ENCODE peak calls at places on chromosomes 12 and 14, in seven cellular contexts. One of them, this sample, is unnamed.
A peak's percentile ranks its signal among the peaks of the same experiment; 100 is the strongest.

GRCh38 chr12:92002195-92002649 is 143.4 kb downstream of the BTG1 start:
- DNase-seq in colonic mucosa: no peak
- DNase-seq in GM23338: no peak
- DNase-seq in fibroblast of lung: no peak
- DNase-seq in psoas muscle: no peak
- DNase-seq in thyroid gland: no peak
- DNase-seq in tibial nerve: no peak
- DNase-seq in this sample: no peak

GRCh38 chr12:89892426-89892825 is 183.8 kb upstream of the ATP2B1 start:
- DNase-seq in colonic mucosa: no peak
- DNase-seq in GM23338: no peak
- DNase-seq in fibroblast of lung: no peak
- DNase-seq in psoas muscle: no peak
- DNase-seq in thyroid gland: no peak
- DNase-seq in tibial nerve: no peak
- DNase-seq in this sample: no peak

GRCh38 chr12:121536929-121537813 is 43.7 kb downstream of the KDM2B start:
- DNase-seq in colonic mucosa: peak; percentile 84
- DNase-seq in GM23338: peak; percentile 75
- DNase-seq in fibroblast of lung: peak; percentile 70
- DNase-seq in psoas muscle: peak; percentile 94
- DNase-seq in thyroid gland: peak; percentile 98
- DNase-seq in tibial nerve: peak; percentile 73
- DNase-seq in this sample: peak; percentile 95

GRCh38 chr12:111412007-111412829 is 6.5 kb downstream of the SH2B3 start:
- DNase-seq in colonic mucosa: no peak
- DNase-seq in GM23338: peak; percentile 81
- DNase-seq in fibroblast of lung: no peak
- DNase-seq in psoas muscle: no peak
- DNase-seq in thyroid gland: peak; percentile 64
- DNase-seq in tibial nerve: no peak
- DNase-seq in this sample: no peak

GRCh38 chr14:76958975-76959710 is 69.4 kb downstream of the IRF2BPL start:
- DNase-seq in colonic mucosa: no peak
- DNase-seq in GM23338: no peak
- DNase-seq in fibroblast of lung: peak; percentile 49
- DNase-seq in psoas muscle: no peak
- DNase-seq in thyroid gland: peak; percentile 42
- DNase-seq in tibial nerve: no peak
- DNase-seq in this sample: no peak

GRCh38 chr14:105605501-105606304 is 79.3 kb downstream of the TMEM121 start:
- DNase-seq in colonic mucosa: peak; percentile 15
- DNase-seq in GM23338: no peak
- DNase-seq in fibroblast of lung: no peak
- DNase-seq in psoas muscle: peak; percentile 28
- DNase-seq in thyroid gland: no peak
- DNase-seq in tibial nerve: no peak
- DNase-seq in this sample: no peak

GRCh38 chr12:40645361-40645760 is 46.9 kb upstream of the CNTN1 start:
- DNase-seq in colonic mucosa: no peak
- DNase-seq in GM23338: no peak
- DNase-seq in fibroblast of lung: no peak
- DNase-seq in psoas muscle: no peak
- DNase-seq in thyroid gland: no peak
- DNase-seq in tibial nerve: no peak
- DNase-seq in this sample: no peak

GRCh38 chr14:94045563-94046345 is 19.6 kb downstream of the OTUB2 start:
- DNase-seq in colonic mucosa: no peak
- DNase-seq in GM23338: no peak
- DNase-seq in fibroblast of lung: no peak
- DNase-seq in psoas muscle: peak; percentile 5
- DNase-seq in thyroid gland: no peak
- DNase-seq in tibial nerve: no peak
- DNase-seq in this sample: no peak

GRCh38 chr14:104421401-104421821 is 158.2 kb upstream of the C14orf180 start:
- DNase-seq in colonic mucosa: no peak
- DNase-seq in GM23338: no peak
- DNase-seq in fibroblast of lung: no peak
- DNase-seq in psoas muscle: no peak
- DNase-seq in thyroid gland: no peak
- DNase-seq in tibial nerve: no peak
- DNase-seq in this sample: no peak

GRCh38 chr12:23751641-23752040 is 197.8 kb downstream of the SOX5 start:
- DNase-seq in colonic mucosa: no peak
- DNase-seq in GM23338: no peak
- DNase-seq in fibroblast of lung: no peak
- DNase-seq in psoas muscle: no peak
- DNase-seq in thyroid gland: no peak
- DNase-seq in tibial nerve: no peak
- DNase-seq in this sample: no peak

GRCh38 chr14:23147676-23148075 is 28.6 kb upstream of the CEBPE start:
- DNase-seq in colonic mucosa: no peak
- DNase-seq in GM23338: no peak
- DNase-seq in fibroblast of lung: peak; percentile 39
- DNase-seq in psoas muscle: no peak
- DNase-seq in thyroid gland: peak; percentile 55
- DNase-seq in tibial nerve: no peak
- DNase-seq in this sample: no peak

GRCh38 chr12:48788852-48789775 is at the start of gene ADCY6:
- DNase-seq in colonic mucosa: peak; percentile 86
- DNase-seq in GM23338: peak; percentile 94
- DNase-seq in fibroblast of lung: peak; percentile 77
- DNase-seq in psoas muscle: peak; percentile 87
- DNase-seq in thyroid gland: peak; percentile 87
- DNase-seq in tibial nerve: peak; percentile 58
- DNase-seq in this sample: peak; percentile 87

GRCh38 chr12:11688831-11689230 is 39.4 kb downstream of the ETV6 start:
- DNase-seq in colonic mucosa: no peak
- DNase-seq in GM23338: no peak
- DNase-seq in fibroblast of lung: peak; percentile 66
- DNase-seq in psoas muscle: no peak
- DNase-seq in thyroid gland: no peak
- DNase-seq in tibial nerve: no peak
- DNase-seq in this sample: no peak
- H3K4me1 ChIP-seq in colonic mucosa: peaks cover 14% of the 10 kb centered on the region
- H3K4me1 ChIP-seq in GM23338: peaks cover 5% of the 10 kb centered on the region
- H3K4me1 ChIP-seq in fibroblast of lung: no peaks in the 10 kb centered on the region
- H3K4me1 ChIP-seq in psoas muscle: peaks cover 17% of the 10 kb centered on the region
- H3K4me1 ChIP-seq in thyroid gland: peaks cover 29% of the 10 kb centered on the region
- H3K4me1 ChIP-seq in tibial nerve: no peaks in the 10 kb centered on the region
- H3K4me1 ChIP-seq in this sample: peaks cover 51% of the 10 kb centered on the region

DNA sequence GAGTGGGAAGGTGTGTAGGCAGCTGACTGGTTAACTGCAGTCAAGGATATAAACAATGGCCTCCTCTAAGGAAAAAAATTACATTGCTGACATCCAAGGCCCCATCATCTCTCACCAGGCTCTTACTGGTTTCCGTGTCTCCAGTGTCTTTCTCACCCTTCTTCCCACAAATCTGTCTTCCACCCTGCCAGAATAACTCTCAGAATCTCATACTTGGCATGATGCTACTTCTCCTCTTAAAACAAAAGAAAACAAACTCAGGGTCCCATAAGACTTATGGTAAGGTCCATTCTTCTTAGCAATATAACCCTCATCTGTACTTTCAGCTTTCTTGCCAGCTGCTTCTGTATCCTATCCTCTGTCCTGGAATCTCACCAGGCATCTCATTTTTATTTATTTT is 68.9 kb downstream of the SUSD6 start:
- DNase-seq in colonic mucosa: no peak
- DNase-seq in GM23338: no peak
- DNase-seq in fibroblast of lung: no peak
- DNase-seq in psoas muscle: no peak
- DNase-seq in thyroid gland: no peak
- DNase-seq in tibial nerve: no peak
- DNase-seq in this sample: no peak
- H3K4me1 ChIP-seq in colonic mucosa: no peaks in the 10 kb centered on the region
- H3K4me1 ChIP-seq in GM23338: no peaks in the 10 kb centered on the region
- H3K4me1 ChIP-seq in fibroblast of lung: no peaks in the 10 kb centered on the region
- H3K4me1 ChIP-seq in psoas muscle: peaks cover 41% of the 10 kb centered on the region
- H3K4me1 ChIP-seq in thyroid gland: peaks cover 54% of the 10 kb centered on the region
- H3K4me1 ChIP-seq in tibial nerve: no peaks in the 10 kb centered on the region
- H3K4me1 ChIP-seq in this sample: peaks cover 42% of the 10 kb centered on the region

DNA sequence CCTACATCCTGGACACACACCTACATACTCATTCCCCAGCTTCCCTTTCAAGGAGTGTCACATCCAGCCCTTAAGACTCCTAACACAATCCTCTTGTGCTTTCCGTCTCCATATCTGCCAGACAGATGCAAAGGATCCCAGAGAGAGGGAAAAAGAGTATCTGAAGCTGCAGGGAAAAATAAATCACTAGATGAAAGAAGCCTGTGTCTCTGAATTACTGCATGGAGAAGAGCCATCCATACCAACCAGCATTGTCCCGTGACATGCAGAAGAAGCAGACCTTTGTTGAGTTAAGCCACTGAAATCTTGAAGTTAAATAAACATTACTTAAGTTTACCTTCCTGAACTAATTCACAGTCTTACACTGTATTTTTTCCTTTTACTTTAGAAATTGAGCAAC is 54.6 kb downstream of the GTF2A1 start:
- DNase-seq in colonic mucosa: no peak
- DNase-seq in GM23338: no peak
- DNase-seq in fibroblast of lung: no peak
- DNase-seq in psoas muscle: no peak
- DNase-seq in thyroid gland: peak; percentile 22
- DNase-seq in tibial nerve: no peak
- DNase-seq in this sample: no peak
- H3K4me1 ChIP-seq in colonic mucosa: no peaks in the 10 kb centered on the region
- H3K4me1 ChIP-seq in GM23338: no peaks in the 10 kb centered on the region
- H3K4me1 ChIP-seq in fibroblast of lung: peaks cover 5% of the 10 kb centered on the region
- H3K4me1 ChIP-seq in psoas muscle: peaks cover 11% of the 10 kb centered on the region
- H3K4me1 ChIP-seq in thyroid gland: peaks cover 55% of the 10 kb centered on the region
- H3K4me1 ChIP-seq in tibial nerve: no peaks in the 10 kb centered on the region
- H3K4me1 ChIP-seq in this sample: peaks cover 22% of the 10 kb centered on the region

GRCh38 chr14:91326514-91326832 is 82.0 kb upstream of the GPR68 start:
- DNase-seq in colonic mucosa: no peak
- DNase-seq in GM23338: no peak
- DNase-seq in fibroblast of lung: no peak
- DNase-seq in psoas muscle: no peak
- DNase-seq in thyroid gland: no peak
- DNase-seq in tibial nerve: no peak
- DNase-seq in this sample: no peak

GRCh38 chr14:91323671-91324605 is 79.4 kb upstream of the GPR68 start:
- DNase-seq in colonic mucosa: peak; percentile 91
- DNase-seq in GM23338: peak; percentile 89
- DNase-seq in fibroblast of lung: peak; percentile 68
- DNase-seq in psoas muscle: peak; percentile 86
- DNase-seq in thyroid gland: peak; percentile 87
- DNase-seq in tibial nerve: peak; percentile 94
- DNase-seq in this sample: peak; percentile 92

GRCh38 chr14:91323031-91323430 is 78.5 kb upstream of the GPR68 start:
- DNase-seq in colonic mucosa: no peak
- DNase-seq in GM23338: no peak
- DNase-seq in fibroblast of lung: no peak
- DNase-seq in psoas muscle: no peak
- DNase-seq in thyroid gland: no peak
- DNase-seq in tibial nerve: no peak
- DNase-seq in this sample: no peak

GRCh38 chr14:91325211-91325610 is 80.7 kb upstream of the GPR68 start:
- DNase-seq in colonic mucosa: no peak
- DNase-seq in GM23338: no peak
- DNase-seq in fibroblast of lung: no peak
- DNase-seq in psoas muscle: no peak
- DNase-seq in thyroid gland: no peak
- DNase-seq in tibial nerve: no peak
- DNase-seq in this sample: no peak

DNA sequence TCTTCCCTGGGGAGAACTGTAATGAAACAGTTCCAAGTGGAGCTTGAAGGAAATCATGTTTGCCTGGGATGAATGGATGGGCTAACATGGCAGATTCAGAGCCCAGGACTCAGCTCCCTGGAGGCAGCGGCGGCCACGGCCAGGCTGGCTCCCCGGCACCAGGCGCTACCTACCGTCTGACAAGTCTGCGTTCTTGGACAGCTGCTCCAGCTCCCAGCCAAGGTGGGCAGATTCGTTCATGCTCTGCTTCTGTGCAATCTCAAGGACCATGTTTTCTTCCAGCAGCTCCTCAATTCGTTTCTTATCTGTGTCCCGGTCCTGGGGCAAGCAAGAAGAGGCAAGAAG is 80.1 kb upstream of the GPR68 start:
- DNase-seq in colonic mucosa: no peak
- DNase-seq in GM23338: no peak
- DNase-seq in fibroblast of lung: no peak
- DNase-seq in psoas muscle: no peak
- DNase-seq in thyroid gland: no peak
- DNase-seq in tibial nerve: no peak
- DNase-seq in this sample: no peak
- H3K4me1 ChIP-seq in colonic mucosa: no peaks in the 10 kb centered on the region
- H3K4me1 ChIP-seq in GM23338: no peaks in the 10 kb centered on the region
- H3K4me1 ChIP-seq in fibroblast of lung: no peaks in the 10 kb centered on the region
- H3K4me1 ChIP-seq in psoas muscle: no peaks in the 10 kb centered on the region
- H3K4me1 ChIP-seq in thyroid gland: peaks cover 19% of the 10 kb centered on the region
- H3K4me1 ChIP-seq in tibial nerve: no peaks in the 10 kb centered on the region
- H3K4me1 ChIP-seq in this sample: peaks cover 44% of the 10 kb centered on the region

This sample was measured in lower lobe of right lung.